ENCODE peak calls at places on chromosomes 7 and 10, in four cellular contexts. One of them, this sample, is unnamed.

GRCh38 chr7:158277219-158278141 is 310.1 kb downstream of the PTPRN2 start:
- DNase-seq in ovary: no peak
- DNase-seq in breast epithelium: no peak
- DNase-seq in upper lobe of right lung: peak; percentile 59
- DNase-seq in this sample: peak; percentile 26

GRCh38 chr7:111872411-111872810 is 310.1 kb upstream of the IMMP2L start:
- DNase-seq in ovary: no peak
- DNase-seq in breast epithelium: no peak
- DNase-seq in upper lobe of right lung: no peak
- DNase-seq in this sample: no peak

GRCh38 chr10:88831709-88832108 is 19.9 kb downstream of the ANKRD22 start:
- DNase-seq in ovary: no peak
- DNase-seq in breast epithelium: no peak
- DNase-seq in upper lobe of right lung: no peak
- DNase-seq in this sample: no peak

GRCh38 chr7:32586291-32587221 is 91.3 kb downstream of the AVL9 start:
- DNase-seq in ovary: peak; percentile 38
- DNase-seq in breast epithelium: no peak
- DNase-seq in upper lobe of right lung: no peak
- DNase-seq in this sample: no peak

GRCh38 chr7:118502235-118502634 is 277.7 kb downstream of the ANKRD7 start:
- DNase-seq in ovary: no peak
- DNase-seq in breast epithelium: no peak
- DNase-seq in upper lobe of right lung: no peak
- DNase-seq in this sample: no peak

GRCh38 chr10:73131295-73131694 is 21.0 kb downstream of the NUDT13 start:
- DNase-seq in ovary: no peak
- DNase-seq in breast epithelium: no peak
- DNase-seq in upper lobe of right lung: no peak
- DNase-seq in this sample: no peak

GRCh38 chr7:105438254-105438653 is 49.5 kb upstream of the SRPK2 start:
- DNase-seq in ovary: no peak
- DNase-seq in breast epithelium: no peak
- DNase-seq in upper lobe of right lung: no peak
- DNase-seq in this sample: no peak

GRCh38 chr10:68075550-68076004 is 494 bp upstream of the HERC4 start:
- DNase-seq in ovary: no peak
- DNase-seq in breast epithelium: no peak
- DNase-seq in upper lobe of right lung: no peak
- DNase-seq in this sample: no peak

GRCh38 chr7:12493407-12493806 is 77.1 kb upstream of the SCIN start:
- DNase-seq in ovary: no peak
- DNase-seq in breast epithelium: no peak
- DNase-seq in upper lobe of right lung: no peak
- DNase-seq in this sample: no peak

GRCh38 chr10:70461397-70462348 is 16.9 kb upstream of the PALD1 start:
- DNase-seq in ovary: peak; percentile 73
- DNase-seq in breast epithelium: peak; percentile 34
- DNase-seq in upper lobe of right lung: no peak
- DNase-seq in this sample: no peak

GRCh38 chr7:33710608-33711007 is 194.7 kb upstream of the BMPER start:
- DNase-seq in ovary: no peak
- DNase-seq in breast epithelium: no peak
- DNase-seq in upper lobe of right lung: no peak
- DNase-seq in this sample: no peak

GRCh38 chr7:24965831-24966708 is 13.9 kb downstream of the OSBPL3 start:
- DNase-seq in ovary: no peak
- DNase-seq in breast epithelium: peak; percentile 29
- DNase-seq in upper lobe of right lung: no peak
- DNase-seq in this sample: no peak

GRCh38 chr10:125037145-125037544 is 95.2 kb downstream of the ZRANB1 start:
- DNase-seq in ovary: peak; percentile 59
- DNase-seq in breast epithelium: peak; percentile 55
- DNase-seq in upper lobe of right lung: no peak
- DNase-seq in this sample: no peak

GRCh38 chr10:97915346-97915745 is 65.7 kb downstream of the GOLGA7B start:
- DNase-seq in ovary: no peak
- DNase-seq in breast epithelium: no peak
- DNase-seq in upper lobe of right lung: no peak
- DNase-seq in this sample: no peak

GRCh38 chr7:44286618-44287487 is 38.5 kb downstream of the CAMK2B start:
- DNase-seq in ovary: peak; percentile 34
- DNase-seq in breast epithelium: no peak
- DNase-seq in upper lobe of right lung: peak; percentile 60
- DNase-seq in this sample: peak; percentile 6

GRCh38 chr7:17043012-17043877 is 161.5 kb upstream of the AGR3 start:
- DNase-seq in ovary: no peak
- DNase-seq in breast epithelium: no peak
- DNase-seq in upper lobe of right lung: no peak
- DNase-seq in this sample: no peak

GRCh38 chr7:111018960-111019835 is 71.7 kb upstream of the LRRN3 start:
- DNase-seq in ovary: no peak
- DNase-seq in breast epithelium: no peak
- DNase-seq in upper lobe of right lung: no peak
- DNase-seq in this sample: no peak

GRCh38 chr7:134613623-134614347 is 32.9 kb upstream of the BPGM start:
- DNase-seq in ovary: no peak
- DNase-seq in breast epithelium: no peak
- DNase-seq in upper lobe of right lung: no peak
- DNase-seq in this sample: no peak

GRCh38 chr7:12765431-12766100 is 78.1 kb downstream of the ARL4A start:
- DNase-seq in ovary: no peak
- DNase-seq in breast epithelium: no peak
- DNase-seq in upper lobe of right lung: no peak
- DNase-seq in this sample: no peak

GRCh38 chr10:119166111-119166500 is 592 bp upstream of the SFXN4 start:
- DNase-seq in ovary: no peak
- DNase-seq in breast epithelium: no peak
- DNase-seq in upper lobe of right lung: peak; percentile 52
- DNase-seq in this sample: no peak

GRCh38 chr7:131745645-131746248 is 189.3 kb upstream of the PODXL start:
- DNase-seq in ovary: peak; percentile 63
- DNase-seq in breast epithelium: no peak
- DNase-seq in upper lobe of right lung: no peak
- DNase-seq in this sample: no peak

GRCh38 chr10:59012839-59013238 is 163.6 kb upstream of the PHYHIPL start:
- DNase-seq in ovary: no peak
- DNase-seq in breast epithelium: no peak
- DNase-seq in upper lobe of right lung: no peak
- DNase-seq in this sample: no peak

GRCh38 chr10:91126471-91126870 is 94.0 kb upstream of the PCGF5 start:
- DNase-seq in ovary: no peak
- DNase-seq in breast epithelium: no peak
- DNase-seq in upper lobe of right lung: no peak
- DNase-seq in this sample: no peak

GRCh38 chr7:276230-276835 is 13.6 kb upstream of the FOXL3 start:
- DNase-seq in ovary: no peak
- DNase-seq in breast epithelium: no peak
- DNase-seq in upper lobe of right lung: no peak
- DNase-seq in this sample: no peak

GRCh38 chr10:18333616-18334015 is 193.4 kb downstream of the CACNB2 start:
- DNase-seq in ovary: no peak
- DNase-seq in breast epithelium: no peak
- DNase-seq in upper lobe of right lung: no peak
- DNase-seq in this sample: no peak

GRCh38 chr7:83732305-83732704 is 83.4 kb upstream of the SEMA3E start:
- DNase-seq in ovary: no peak
- DNase-seq in breast epithelium: no peak
- DNase-seq in upper lobe of right lung: no peak
- DNase-seq in this sample: no peak

GRCh38 chr7:148620749-148621372 is 30.3 kb downstream of the C7orf33 start:
- DNase-seq in ovary: no peak
- DNase-seq in breast epithelium: no peak
- DNase-seq in upper lobe of right lung: no peak
- DNase-seq in this sample: no peak

GRCh38 chr7:40805361-40805760 is 670.6 kb downstream of the SUGCT start:
- DNase-seq in ovary: no peak
- DNase-seq in breast epithelium: no peak
- DNase-seq in upper lobe of right lung: no peak
- DNase-seq in this sample: no peak

GRCh38 chr10:16717617-16718395 is 99.4 kb downstream of the RSU1 start:
- DNase-seq in ovary: no peak
- DNase-seq in breast epithelium: no peak
- DNase-seq in upper lobe of right lung: no peak
- DNase-seq in this sample: no peak

DNA sequence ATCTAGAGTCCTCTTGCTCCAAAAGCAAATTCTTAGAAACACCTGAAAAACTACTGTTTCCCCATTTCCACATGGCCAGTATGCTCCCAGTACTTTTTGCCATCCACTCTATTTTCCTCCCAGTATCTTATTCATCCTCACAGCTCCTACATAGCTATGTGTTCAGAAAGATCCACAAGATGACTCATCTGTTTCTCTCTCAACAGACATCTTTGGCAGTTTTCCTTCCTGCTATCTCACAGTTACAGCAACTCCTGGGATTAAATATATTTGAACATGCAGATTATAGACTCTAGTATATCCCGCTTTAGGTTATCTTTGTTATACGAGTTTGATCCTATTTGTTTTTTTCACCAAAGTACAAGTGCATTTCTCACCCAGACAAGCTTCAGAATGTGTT is 675.6 kb upstream of the POT1 start:
- DNase-seq in ovary: no peak
- DNase-seq in breast epithelium: no peak
- DNase-seq in upper lobe of right lung: no peak
- DNase-seq in this sample: no peak
- H3K27ac ChIP-seq in ovary: no peak overlapping the region
- H3K27ac ChIP-seq in breast epithelium: no peak overlapping the region
- H3K27ac ChIP-seq in upper lobe of right lung: no peak overlapping the region
- H3K27ac ChIP-seq in this sample: no peak overlapping the region

DNA sequence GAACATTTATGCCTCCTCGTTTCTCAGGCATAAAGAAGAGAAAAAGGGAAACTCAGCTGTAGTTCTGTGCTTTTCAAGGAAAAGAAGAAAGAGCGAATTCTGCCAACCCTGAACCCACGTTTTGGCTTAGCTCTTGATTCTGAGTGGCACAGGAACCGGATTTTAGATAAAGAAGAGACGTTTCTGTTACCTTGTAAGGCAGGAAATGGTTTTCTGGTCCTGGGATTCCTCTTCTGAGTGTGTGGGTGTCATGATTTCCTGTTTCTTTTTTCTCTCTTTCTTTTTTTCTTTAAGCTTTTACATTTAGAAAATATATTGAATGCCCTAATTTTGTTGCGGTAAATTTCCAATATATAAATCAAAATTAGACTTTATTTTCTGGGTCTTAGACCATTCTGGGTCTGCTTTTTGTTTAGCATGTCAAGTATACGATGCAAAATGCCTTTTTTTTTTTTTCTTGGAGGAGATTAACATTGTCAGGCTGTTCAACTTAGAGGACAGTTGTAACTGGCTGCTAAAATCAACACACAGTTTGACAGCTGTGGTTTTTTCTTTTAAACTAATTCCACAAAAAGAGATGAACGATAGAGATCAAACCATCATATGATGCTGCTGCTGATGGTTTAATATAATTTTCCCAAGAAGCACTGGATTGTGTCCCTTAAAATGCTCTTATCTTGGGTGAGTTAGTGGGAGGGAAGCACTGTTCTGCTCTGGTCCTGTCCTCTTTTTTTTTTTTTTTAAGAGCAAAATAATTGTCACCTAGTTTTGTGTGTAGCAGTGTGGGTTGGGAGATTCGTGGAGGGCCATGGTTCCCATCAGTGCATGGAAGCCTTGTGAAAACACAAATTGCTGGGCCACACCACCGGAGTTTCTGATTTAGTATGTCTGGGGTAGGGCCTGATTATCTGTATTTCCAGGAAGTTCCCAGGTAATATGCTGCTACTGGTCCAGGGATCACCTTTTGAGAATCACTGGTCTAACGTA is 190.9 kb downstream of the GATA3 start:
- DNase-seq in ovary: no peak
- DNase-seq in breast epithelium: no peak
- DNase-seq in upper lobe of right lung: no peak
- DNase-seq in this sample: no peak
- H3K4me3 ChIP-seq in ovary: no peak overlapping the region
- H3K4me3 ChIP-seq in breast epithelium: no peak overlapping the region
- H3K4me3 ChIP-seq in upper lobe of right lung: no peak overlapping the region
- H3K4me3 ChIP-seq in this sample: no peak overlapping the region

GRCh38 chr7:27171636-27172387 is 2.3 kb downstream of the HOXA10 start:
- DNase-seq in ovary: peak; percentile 21
- DNase-seq in breast epithelium: no peak
- DNase-seq in upper lobe of right lung: peak; percentile 55
- DNase-seq in this sample: no peak

GRCh38 chr7:27170936-27171635 is 3.0 kb downstream of the HOXA10 start:
- DNase-seq in ovary: peak; percentile 28
- DNase-seq in breast epithelium: no peak
- DNase-seq in upper lobe of right lung: peak; percentile 31
- DNase-seq in this sample: no peak

GRCh38 chr7:27172823-27173411 is 1.2 kb downstream of the HOXA10 start:
- DNase-seq in ovary: peak; percentile 77
- DNase-seq in breast epithelium: no peak
- DNase-seq in upper lobe of right lung: peak; percentile 64
- DNase-seq in this sample: no peak

GRCh38 chr7:27173412-27174076 is 576 bp downstream of the HOXA10 start:
- DNase-seq in ovary: peak; percentile 49
- DNase-seq in breast epithelium: no peak
- DNase-seq in upper lobe of right lung: peak; percentile 76
- DNase-seq in this sample: no peak

DNA sequence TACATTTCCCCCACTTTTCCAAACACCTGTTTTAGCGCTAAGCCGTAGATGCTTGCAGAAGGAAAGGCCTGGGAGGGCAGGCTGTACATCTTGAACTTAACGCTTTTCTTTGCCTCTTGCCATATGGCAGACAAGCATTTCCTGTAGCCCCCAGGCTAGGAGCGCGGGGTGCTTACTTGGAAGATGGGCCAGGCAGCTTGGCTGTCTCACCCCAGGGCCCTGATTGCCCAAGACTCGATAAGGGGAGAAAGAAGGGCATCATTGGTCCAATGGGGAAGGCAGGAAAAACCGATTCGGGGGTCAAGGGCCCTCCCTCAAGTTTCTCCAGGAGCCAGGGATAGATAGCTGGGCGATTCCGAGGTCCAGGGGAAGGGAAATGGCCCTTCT is 1.7 kb downstream of the HOXA10 start:
- DNase-seq in ovary: peak; percentile 28
- DNase-seq in breast epithelium: no peak
- DNase-seq in upper lobe of right lung: peak; percentile 32
- DNase-seq in this sample: no peak
- H3K27ac ChIP-seq in ovary: no peak overlapping the region
- H3K27ac ChIP-seq in breast epithelium: peak overlapping the region; percentile 82
- H3K27ac ChIP-seq in upper lobe of right lung: no peak overlapping the region
- H3K27ac ChIP-seq in this sample: no peak overlapping the region

DNA sequence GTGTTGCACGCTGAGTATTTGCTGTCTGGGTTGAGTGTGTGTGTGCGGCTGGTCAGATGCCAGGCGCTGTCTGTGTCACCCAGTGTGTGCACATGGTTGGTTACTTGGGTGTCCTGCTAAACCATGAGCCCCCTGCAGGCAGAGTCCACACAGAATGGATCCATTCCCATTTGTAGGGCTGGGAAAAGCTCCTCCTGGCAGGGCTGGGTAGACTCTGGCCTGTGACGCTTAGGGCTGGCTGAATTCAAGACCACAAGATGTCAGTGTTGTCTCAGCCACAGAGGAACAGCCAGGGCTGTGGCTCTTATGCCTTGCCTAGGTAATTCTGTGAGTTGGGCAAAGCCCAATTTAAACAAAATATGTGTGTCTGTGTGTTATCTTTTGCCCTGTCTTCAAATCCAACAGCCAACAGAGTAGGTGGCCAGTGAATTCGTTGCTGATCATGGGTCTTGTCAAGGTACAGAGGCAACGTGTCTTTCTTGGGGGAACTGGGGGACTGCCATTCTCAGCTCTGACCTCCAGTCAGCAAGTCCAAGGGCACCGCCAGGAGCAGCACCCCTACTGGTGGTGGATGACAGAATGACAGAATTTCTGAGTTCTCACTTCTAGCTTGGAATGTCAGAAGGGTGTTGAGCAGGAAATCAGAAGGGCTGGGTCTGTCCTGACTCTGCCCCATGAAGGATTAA is 285.1 kb downstream of the CCSER2 start:
- DNase-seq in ovary: no peak
- DNase-seq in breast epithelium: no peak
- DNase-seq in upper lobe of right lung: peak; percentile 71
- DNase-seq in this sample: no peak
- H3K4me3 ChIP-seq in ovary: no peak overlapping the region
- H3K4me3 ChIP-seq in breast epithelium: no peak overlapping the region
- H3K4me3 ChIP-seq in upper lobe of right lung: no peak overlapping the region
- H3K4me3 ChIP-seq in this sample: no peak overlapping the region

This sample was measured in dorsolateral prefrontal cortex.